ENCODE peak calls at places on chromosome 18, in six cellular contexts. S is brain microvascular endothelial cell; R is neural progenitor cell; H is type B pancreatic cell; O is kidney tubule cell; V is activated CD4-positive, alpha-beta T cell treated with anti-CD3 and anti-CD28 coated beads for 4 hours. N is an unnamed sample.

GRCh38 chr18:48440924-48441323 is 31.7 kb upstream of the ZBTB7C start:
- DNase-seq in S (no peak), R (no peak), H (no peak), O (no peak), V (no peak), N (no peak)

GRCh38 chr18:52254367-52254766 is 85.6 kb upstream of the DCC start:
- DNase-seq in S (no peak), R (no peak), H (no peak), O (peak), V (no peak), N (no peak)

GRCh38 chr18:48172226-48173006 is 236.8 kb downstream of the ZBTB7C start:
- DNase-seq in S (peak), R (no peak), H (no peak), O (no peak), V (no peak), N (no peak)

GRCh38 chr18:35407871-35408481 is 30.8 kb upstream of the ZNF396 start:
- DNase-seq in S (peak), R (peak), H (no peak), O (peak), V (peak), N (peak)

GRCh38 chr18:49096021-49096420 is 145.3 kb upstream of the SMAD7 start:
- DNase-seq in S (no peak), R (no peak), H (no peak), O (no peak), V (no peak), N (no peak)

GRCh38 chr18:61323951-61324350 is 9.3 kb upstream of the CDH20 start:
- DNase-seq in S (no peak), R (no peak), H (no peak), O (no peak), V (no peak), N (no peak)

GRCh38 chr18:69936191-69936558 is 11.5 kb downstream of the CD226 start:
- DNase-seq in S (no peak), R (no peak), H (no peak), O (peak), V (no peak), N (no peak)

GRCh38 chr18:59902180-59902992 is 2.6 kb downstream of the PMAIP1 start:
- DNase-seq in S (no peak), R (no peak), H (no peak), O (peak), V (no peak), N (no peak)

GRCh38 chr18:60067426-60068210 is 167.8 kb downstream of the PMAIP1 start:
- DNase-seq in S (no peak), R (peak), H (no peak), O (peak), V (no peak), N (no peak)

GRCh38 chr18:48847807-48848486 is 102.8 kb downstream of the SMAD7 start:
- DNase-seq in S (no peak), R (peak), H (no peak), O (no peak), V (no peak), N (no peak)